ENCODE peak calls at places on chromosomes 6 and 20, in five cellular contexts. One of them, this sample, is unnamed.

GRCh38 chr6:151675746-151676459 is 131.6 kb upstream of the ESR1 start:
- DNase-seq in GM10248: peak
- DNase-seq in small intestine: peak
- DNase-seq in colonic mucosa: peak
- DNase-seq in mucosa of gallbladder: peak
- DNase-seq in this sample: peak

GRCh38 chr6:147903931-147904330 is 395.4 kb downstream of the SAMD5 start:
- DNase-seq in colonic mucosa: no peak
- DNase-seq in mucosa of gallbladder: no peak
- DNase-seq in GM10248: no peak
- DNase-seq in small intestine: no peak
- DNase-seq in this sample: no peak

GRCh38 chr6:101443315-101443714 is 49.8 kb downstream of the GRIK2 start:
- DNase-seq in mucosa of gallbladder: no peak
- DNase-seq in GM10248: no peak
- DNase-seq in colonic mucosa: no peak
- DNase-seq in small intestine: no peak
- DNase-seq in this sample: no peak

GRCh38 chr6:138507977-138508675 is 8.8 kb upstream of the NHSL1 start:
- DNase-seq in colonic mucosa: peak
- DNase-seq in mucosa of gallbladder: peak
- DNase-seq in GM10248: no peak
- DNase-seq in small intestine: peak
- DNase-seq in this sample: peak

GRCh38 chr6:27687154-27688013 is 214.5 kb upstream of the ZNF184 start:
- DNase-seq in GM10248: peak
- DNase-seq in mucosa of gallbladder: peak
- DNase-seq in colonic mucosa: peak
- DNase-seq in small intestine: peak
- DNase-seq in this sample: peak

GRCh38 chr6:40312213-40313015 is 274.8 kb downstream of the LRFN2 start:
- DNase-seq in small intestine: no peak
- DNase-seq in mucosa of gallbladder: no peak
- DNase-seq in colonic mucosa: no peak
- DNase-seq in GM10248: no peak
- DNase-seq in this sample: no peak

GRCh38 chr6:129280719-129281118 is 397.8 kb downstream of the LAMA2 start:
- DNase-seq in GM10248: no peak
- DNase-seq in colonic mucosa: no peak
- DNase-seq in mucosa of gallbladder: no peak
- DNase-seq in small intestine: no peak
- DNase-seq in this sample: no peak

GRCh38 chr6:126210398-126211075 is 129.4 kb upstream of the CENPW start:
- DNase-seq in small intestine: no peak
- DNase-seq in GM10248: no peak
- DNase-seq in mucosa of gallbladder: no peak
- DNase-seq in colonic mucosa: no peak
- DNase-seq in this sample: no peak

GRCh38 chr6:107103082-107103481 is 12.2 kb downstream of the BEND3 start:
- DNase-seq in colonic mucosa: no peak
- DNase-seq in small intestine: no peak
- DNase-seq in GM10248: no peak
- DNase-seq in mucosa of gallbladder: no peak
- DNase-seq in this sample: no peak

GRCh38 chr20:59039233-59039632 is 3.4 kb downstream of the PRELID3B start:
- DNase-seq in mucosa of gallbladder: no peak
- DNase-seq in colonic mucosa: no peak
- DNase-seq in GM10248: no peak
- DNase-seq in small intestine: no peak
- DNase-seq in this sample: no peak

GRCh38 chr20:56395166-56395565 is 2.7 kb downstream of the CSTF1 start:
- DNase-seq in mucosa of gallbladder: no peak
- DNase-seq in GM10248: no peak
- DNase-seq in colonic mucosa: no peak
- DNase-seq in small intestine: no peak
- DNase-seq in this sample: no peak

GRCh38 chr6:147922764-147923163 is 414.3 kb downstream of the SAMD5 start:
- DNase-seq in small intestine: no peak
- DNase-seq in GM10248: no peak
- DNase-seq in mucosa of gallbladder: no peak
- DNase-seq in colonic mucosa: no peak
- DNase-seq in this sample: no peak

GRCh38 chr20:63572788-63573738 is 976 bp downstream of the HELZ2 start:
- DNase-seq in small intestine: no peak
- DNase-seq in GM10248: no peak
- DNase-seq in colonic mucosa: no peak
- DNase-seq in mucosa of gallbladder: no peak
- DNase-seq in this sample: no peak

GRCh38 chr20:49832632-49833327 is 20.2 kb downstream of the SLC9A8 start:
- DNase-seq in GM10248: no peak
- DNase-seq in mucosa of gallbladder: no peak
- DNase-seq in colonic mucosa: no peak
- DNase-seq in small intestine: no peak
- DNase-seq in this sample: peak

GRCh38 chr6:42960243-42961019 is at the start of gene GNMT:
- DNase-seq in small intestine: peak
- DNase-seq in mucosa of gallbladder: peak
- DNase-seq in GM10248: peak
- DNase-seq in colonic mucosa: peak
- DNase-seq in this sample: peak

GRCh38 chr6:82144852-82145332 is 102.7 kb downstream of the IBTK start:
- DNase-seq in GM10248: no peak
- DNase-seq in colonic mucosa: no peak
- DNase-seq in small intestine: peak
- DNase-seq in mucosa of gallbladder: peak
- DNase-seq in this sample: no peak

GRCh38 chr6:89145461-89145961 is 344 bp upstream of the PM20D2 start:
- DNase-seq in mucosa of gallbladder: no peak
- DNase-seq in GM10248: peak
- DNase-seq in small intestine: peak
- DNase-seq in colonic mucosa: no peak
- DNase-seq in this sample: no peak